ENCODE peak calls at places on chromosomes 13 and 19, in six cellular contexts. U, G, K, F, C and N are unnamed samples.

GRCh38 chr19:55657004-55657747 is 2.3 kb downstream of the U2AF2 start:
- DNase-seq in U (no peak), G (peak), K (no peak), F (no peak), C (no peak), N (no peak)

GRCh38 chr13:50081106-50081898 is 66.1 kb downstream of the KCNRG start:
- DNase-seq in U (peak), G (peak), K (peak), F (no peak), C (peak), N (peak)

GRCh38 chr19:30999726-31000125 is 349.5 kb downstream of the TSHZ3 start:
- DNase-seq in U (no peak), G (no peak), K (no peak), F (no peak), C (no peak), N (no peak)

GRCh38 chr13:74062933-74063332 is 71.3 kb downstream of the KLF12 start:
- DNase-seq in U (no peak), G (no peak), K (peak), F (no peak), C (no peak), N (peak)

GRCh38 chr19:56837892-56838679 is 2.4 kb downstream of the PEG3 start:
- DNase-seq in U (no peak), G (peak), K (peak), F (peak), C (peak), N (peak)

GRCh38 chr19:58397533-58398037 is 2.1 kb downstream of the RNF225 start:
- DNase-seq in U (peak), G (no peak), K (no peak), F (peak), C (no peak), N (peak)

GRCh38 chr13:91348906-91349435 is 1.5 kb downstream of the MIR17HG start:
- DNase-seq in U (peak), G (peak), K (peak), F (peak), C (peak), N (peak)

GRCh38 chr13:98033277-98034247 is 80.1 kb downstream of the IPO5 start:
- DNase-seq in U (peak), G (no peak), K (peak), F (no peak), C (peak), N (no peak)

GRCh38 chr19:32878988-32879387 is 9.4 kb upstream of the SLC7A9 start:
- DNase-seq in U (no peak), G (no peak), K (no peak), F (no peak), C (no peak), N (no peak)

GRCh38 chr13:51249767-51250741 is 27.9 kb downstream of the FAM124A start:
- DNase-seq in U (peak), G (no peak), K (no peak), F (no peak), C (peak), N (no peak)

GRCh38 chr19:49677232-49677881 is at the start of gene PRMT1:
- DNase-seq in U (peak), G (no peak), K (peak), F (no peak), C (peak), N (no peak)

GRCh38 chr13:59747529-59747928 is 416.2 kb downstream of the DIAPH3 start:
- DNase-seq in U (peak), G (no peak), K (no peak), F (no peak), C (no peak), N (no peak)

GRCh38 chr13:99698816-99699099 is 197.5 kb downstream of the TM9SF2 start:
- DNase-seq in U (no peak), G (no peak), K (no peak), F (no peak), C (no peak), N (no peak)

GRCh38 chr13:109840201-109840892 is 54.0 kb upstream of the IRS2 start:
- DNase-seq in U (no peak), G (no peak), K (no peak), F (no peak), C (no peak), N (no peak)

GRCh38 chr13:59492030-59492636 is 671.6 kb downstream of the DIAPH3 start:
- DNase-seq in U (no peak), G (no peak), K (no peak), F (no peak), C (no peak), N (no peak)

GRCh38 chr13:52738719-52739467 is 727 bp downstream of the CNMD start:
- DNase-seq in U (peak), G (no peak), K (no peak), F (no peak), C (no peak), N (no peak)

GRCh38 chr19:409515-410242 is 732 bp upstream of the C2CD4C start:
- DNase-seq in U (no peak), G (peak), K (no peak), F (peak), C (peak), N (peak)

GRCh38 chr13:59744747-59745394 is 418.9 kb downstream of the DIAPH3 start:
- DNase-seq in U (no peak), G (no peak), K (no peak), F (no peak), C (no peak), N (no peak)

GRCh38 chr13:51687928-51688714 is 103.9 kb downstream of the WDFY2 start:
- DNase-seq in U (no peak), G (no peak), K (no peak), F (no peak), C (peak), N (no peak)

GRCh38 chr13:20988033-20988908 is 73.1 kb downstream of the LATS2 start:
- DNase-seq in U (no peak), G (no peak), K (no peak), F (no peak), C (no peak), N (no peak)

GRCh38 chr13:36244990-36245389 is 30.6 kb upstream of the SOHLH2 start:
- DNase-seq in U (no peak), G (no peak), K (no peak), F (no peak), C (no peak), N (no peak)

GRCh38 chr13:37340911-37341670 is 235.6 kb upstream of the CSNK1A1L start:
- DNase-seq in U (no peak), G (no peak), K (no peak), F (no peak), C (no peak), N (no peak)

GRCh38 chr13:112103971-112104872 is 37.3 kb downstream of the SOX1 start:
- DNase-seq in U (no peak), G (no peak), K (no peak), F (no peak), C (no peak), N (peak)

GRCh38 chr19:55172741-55173140 is 6.3 kb upstream of the DNAAF3 start:
- DNase-seq in U (no peak), G (no peak), K (no peak), F (no peak), C (no peak), N (no peak)

GRCh38 chr13:22828081-22828480 is 352.7 kb upstream of the SGCG start:
- DNase-seq in U (no peak), G (no peak), K (no peak), F (no peak), C (no peak), N (no peak)
- TF ChIP-seq EP300 in U (no peak), G (no peak), K (no peak), F (no peak), C (no peak), N (no peak)

GRCh38 chr13:76885203-76886004 is 801 bp downstream of the KCTD12 start:
- DNase-seq in U (peak), G (peak), K (peak), F (peak), C (peak), N (peak)
- TF ChIP-seq CTCF in U (no peak), G (no peak), K (no peak), F (no peak), C (peak), N (peak)

DNA sequence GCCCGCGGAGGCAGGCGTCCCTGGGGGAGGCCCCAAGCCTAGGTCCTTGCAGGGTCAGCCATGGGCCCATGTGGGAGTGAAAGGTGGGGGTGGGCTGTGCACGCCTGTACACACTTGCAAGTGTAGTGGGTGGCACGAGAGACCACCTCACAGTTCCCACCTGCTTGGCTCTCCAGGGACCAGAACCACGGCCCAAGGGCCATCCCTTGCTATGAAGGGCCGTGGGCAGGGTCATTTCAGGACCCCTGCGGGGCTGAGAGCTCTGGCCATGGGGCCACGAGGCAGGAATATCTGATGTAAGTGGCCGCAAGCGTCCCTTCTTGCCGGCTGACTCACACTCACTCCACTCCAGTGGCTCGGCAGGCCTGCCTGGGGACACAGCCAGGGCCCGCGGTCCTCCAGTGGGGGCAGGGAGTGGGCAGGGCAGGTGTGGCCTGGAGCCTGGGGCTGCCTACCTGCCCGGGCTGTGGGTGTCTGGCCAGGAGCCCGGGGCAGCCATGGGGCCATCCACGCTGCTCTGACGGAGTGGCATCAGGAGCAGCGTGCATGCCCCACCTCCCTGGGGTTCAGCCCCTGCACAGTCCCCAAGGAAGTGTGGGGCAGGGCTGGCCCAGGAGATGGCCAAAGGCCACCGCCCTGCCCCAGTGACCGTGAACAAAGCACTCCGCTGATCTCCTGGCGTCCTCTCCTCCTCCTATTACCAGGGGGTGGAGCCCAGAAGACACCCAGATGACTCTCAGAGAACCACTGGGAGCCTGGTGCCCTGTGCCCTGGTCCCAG is 8.6 kb upstream of the MKNK2 start:
- DNase-seq in U (peak), G (peak), K (no peak), F (no peak), C (peak), N (peak)
- TF ChIP-seq EP300 in U (peak), G (peak), K (no peak), F (no peak), C (no peak), N (no peak)

DNA sequence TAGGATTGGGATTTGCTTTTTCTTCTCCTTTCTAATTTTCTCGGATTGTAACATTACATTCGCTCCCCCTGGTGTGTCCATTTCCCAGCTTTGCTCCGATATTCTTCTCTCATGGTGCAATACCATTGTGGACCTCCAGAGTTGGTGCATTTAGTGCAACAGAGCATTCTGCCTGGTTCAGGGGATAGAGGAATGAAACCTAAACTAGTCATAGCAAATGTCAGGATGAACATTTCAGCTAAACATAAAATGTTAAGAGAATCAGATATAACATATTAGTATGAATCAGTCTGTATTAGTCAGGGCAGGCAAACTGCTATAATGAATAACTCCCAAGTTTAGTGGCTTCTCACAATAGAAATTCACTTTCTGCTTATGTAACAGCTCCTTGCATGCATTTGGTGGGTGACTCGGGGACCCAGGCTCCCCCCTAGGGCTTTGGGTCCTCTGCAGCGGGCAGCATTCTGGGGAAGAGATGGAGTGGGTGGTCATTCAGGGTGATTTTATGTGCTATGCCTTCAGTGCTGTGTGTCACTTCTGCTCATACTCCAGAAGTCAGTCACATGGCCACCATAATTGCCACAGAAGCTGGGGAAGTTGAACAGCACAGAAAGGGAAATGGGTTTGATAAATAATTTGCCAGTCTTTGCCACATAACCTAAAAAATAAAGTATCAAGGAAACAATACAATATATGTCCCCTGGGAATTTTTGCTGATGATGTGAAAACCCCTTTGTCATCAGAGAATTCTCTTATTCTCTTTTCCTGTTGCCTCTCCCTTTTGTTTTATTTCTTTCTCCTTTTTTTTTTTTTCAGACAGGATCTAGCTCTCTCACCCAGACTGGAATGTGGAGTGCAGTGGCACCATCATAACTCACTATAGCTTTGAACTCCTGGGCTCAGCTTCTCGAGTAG is 111.0 kb downstream of the HSPH1 start:
- DNase-seq in U (no peak), G (peak), K (no peak), F (peak), C (peak), N (no peak)
- TF ChIP-seq CTCF in U (no peak), G (no peak), K (no peak), F (no peak), C (peak), N (no peak)

GRCh38 chr13:70178346-70178745 is 70.1 kb upstream of the KLHL1 start:
- DNase-seq in U (no peak), G (no peak), K (no peak), F (no peak), C (no peak), N (no peak)

GRCh38 chr13:70171151-70171550 is 62.9 kb upstream of the KLHL1 start:
- DNase-seq in U (no peak), G (no peak), K (no peak), F (no peak), C (no peak), N (no peak)

GRCh38 chr13:70170689-70171088 is 62.4 kb upstream of the KLHL1 start:
- DNase-seq in U (no peak), G (no peak), K (no peak), F (no peak), C (no peak), N (no peak)

GRCh38 chr13:70173236-70173959 is 65.1 kb upstream of the KLHL1 start:
- DNase-seq in U (no peak), G (no peak), K (no peak), F (no peak), C (no peak), N (no peak)
- TF ChIP-seq EP300 in U (no peak), G (no peak), K (no peak), F (no peak), C (no peak), N (no peak)

DNA sequence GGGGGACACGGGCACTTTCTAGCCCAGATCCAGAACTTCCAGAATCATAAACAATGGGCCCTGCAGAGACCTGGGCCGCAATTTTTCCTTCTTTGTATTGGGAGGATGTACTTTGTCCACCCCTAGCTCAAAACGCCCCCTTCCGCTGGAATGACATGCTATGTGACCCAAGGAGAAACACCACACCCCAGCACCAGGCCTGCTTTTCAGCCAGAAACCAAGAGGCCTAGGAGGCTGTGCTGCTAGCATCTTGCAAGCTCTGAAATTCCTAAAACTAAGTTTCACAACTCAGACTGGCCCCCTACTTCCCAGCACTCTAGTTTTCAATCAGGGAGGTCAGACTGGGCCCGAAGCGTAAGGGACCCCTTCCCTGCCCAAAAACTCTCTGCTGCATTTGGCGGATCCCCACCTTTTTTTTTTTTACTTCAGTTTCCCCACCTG is 538 bp downstream of the LSM4 start:
- DNase-seq in U (peak), G (peak), K (no peak), F (no peak), C (peak), N (no peak)
- TF ChIP-seq CTCF in U (peak), G (no peak), K (no peak), F (no peak), C (peak), N (no peak)

GRCh38 chr19:53555352-53555751 is 17.4 kb downstream of the ZNF331 start:
- DNase-seq in U (no peak), G (no peak), K (no peak), F (no peak), C (no peak), N (no peak)

GRCh38 chr19:53554804-53555203 is 16.9 kb downstream of the ZNF331 start:
- DNase-seq in U (no peak), G (no peak), K (peak), F (no peak), C (no peak), N (no peak)

GRCh38 chr19:53553159-53553558 is 15.2 kb downstream of the ZNF331 start:
- DNase-seq in U (no peak), G (no peak), K (no peak), F (no peak), C (no peak), N (no peak)

GRCh38 chr19:53552001-53552721 is 14.2 kb downstream of the ZNF331 start:
- DNase-seq in U (no peak), G (no peak), K (no peak), F (no peak), C (no peak), N (no peak)

DNA sequence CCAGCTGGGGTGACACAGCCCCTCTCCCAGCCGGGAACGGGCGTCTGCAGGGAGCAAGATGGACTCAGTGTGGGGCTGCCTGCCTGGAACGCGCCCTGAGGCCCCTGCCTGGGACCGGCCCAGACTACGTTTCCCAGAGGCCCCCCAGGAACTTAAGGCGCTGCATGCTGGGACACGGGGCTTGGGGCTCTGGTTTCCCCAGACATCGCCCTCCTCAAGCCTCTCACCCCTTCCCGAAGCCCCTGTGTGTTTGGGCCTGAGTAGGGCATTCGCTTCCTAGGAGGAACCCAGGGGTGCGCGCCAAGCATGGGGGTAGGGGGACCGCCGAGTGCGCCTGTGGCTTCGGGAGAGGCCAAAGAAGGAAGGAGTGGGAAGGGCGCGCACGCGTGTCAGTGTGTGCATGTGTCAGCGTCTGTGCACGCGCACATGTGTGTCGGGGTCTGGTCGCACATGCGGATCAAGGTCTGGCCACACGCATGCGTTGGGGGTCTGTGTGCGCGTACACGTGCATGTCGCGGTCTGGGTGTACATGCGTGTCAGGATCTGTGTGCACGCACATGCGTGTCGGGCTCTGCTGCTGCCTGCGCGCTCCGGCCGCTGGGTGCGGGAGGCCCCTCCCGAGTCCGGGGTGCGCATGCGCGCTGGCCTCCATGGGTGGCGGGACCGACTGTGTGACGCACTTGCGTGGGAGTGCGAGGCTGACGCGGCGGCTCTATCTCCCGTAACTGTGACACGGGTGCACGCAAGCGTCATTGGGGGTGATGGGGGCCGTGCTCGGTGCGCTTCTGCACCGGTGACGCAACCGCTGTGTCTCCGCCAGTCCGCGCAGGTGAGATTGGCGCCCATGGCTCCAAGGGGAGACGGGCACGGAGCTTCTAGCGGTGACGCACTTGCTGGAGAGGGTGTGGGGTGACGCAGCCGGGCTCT is 16.2 kb downstream of the ZNF331 start:
- DNase-seq in U (no peak), G (peak), K (peak), F (peak), C (peak), N (peak)
- TF ChIP-seq EP300 in U (no peak), G (peak), K (peak), F (peak), C (no peak), N (peak)

DNA sequence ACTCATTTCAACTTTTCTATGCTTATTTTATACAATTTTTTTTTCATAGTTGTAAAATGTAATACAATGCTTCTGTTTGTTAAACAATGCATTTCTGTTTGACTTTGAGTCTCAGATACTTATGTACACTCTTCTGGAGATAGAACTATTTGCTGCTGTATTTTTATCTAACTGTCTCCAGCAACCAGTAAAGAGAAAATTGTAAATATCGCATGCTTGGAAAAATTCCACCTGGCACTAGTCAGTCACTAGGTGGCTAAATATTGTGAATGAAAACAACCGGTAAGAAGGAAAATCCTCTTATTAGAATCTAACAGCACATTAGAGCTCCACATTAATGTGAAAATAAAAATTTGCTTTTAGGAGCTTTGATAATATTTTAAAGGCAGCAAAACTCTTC is 876.5 kb downstream of the PCDH9 start:
- DNase-seq in U (no peak), G (no peak), K (no peak), F (no peak), C (no peak), N (no peak)
- TF ChIP-seq CTCF in U (no peak), G (no peak), K (no peak), F (no peak), C (no peak), N (no peak)

DNA sequence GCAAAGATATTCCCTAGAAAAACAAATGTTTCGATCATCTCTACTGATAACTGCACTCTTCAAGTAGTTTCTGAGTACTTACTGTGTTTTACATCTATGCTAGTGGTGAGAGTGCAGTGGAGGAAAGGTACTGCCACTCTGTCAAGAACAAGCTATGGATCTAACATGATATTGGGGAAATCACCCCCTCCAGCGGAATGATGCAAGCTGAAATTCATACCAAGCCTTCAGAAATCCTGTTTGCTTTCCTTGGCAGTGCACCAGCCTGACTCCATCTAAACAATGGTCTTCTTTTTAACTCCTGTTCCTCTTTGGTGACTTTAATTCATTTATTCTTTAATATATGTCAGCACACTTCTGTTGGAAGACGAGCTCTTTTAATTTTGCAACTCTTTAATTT is 238.0 kb downstream of the PCDH9 start:
- DNase-seq in U (no peak), G (no peak), K (no peak), F (no peak), C (no peak), N (no peak)
- TF ChIP-seq EP300 in U (no peak), G (no peak), K (no peak), F (no peak), C (no peak), N (no peak)